ENCODE peak calls at places on chromosomes 11 and 22, in five cellular contexts. U, M, V, Q and S are unnamed samples.

GRCh38 chr11:70073881-70074371 is 4.2 kb upstream of the ANO1 start:
- DNase-seq in U (no peak), Q (no peak), V (no peak), M (no peak), S (no peak)

GRCh38 chr11:124069429-124070401 is 28.6 kb upstream of the OR10G7 start:
- DNase-seq in V (no peak), Q (peak; percentile 13), U (peak; percentile 13), M (peak; percentile 77), S (no peak)

GRCh38 chr11:102798012-102798746 is at the start of gene MMP1:
- DNase-seq in Q (no peak), M (no peak), U (no peak), V (no peak), S (no peak)

GRCh38 chr11:44324787-44325525 is 15.0 kb upstream of the ALX4 start:
- DNase-seq in Q (peak; percentile 6), V (no peak), U (no peak), M (no peak), S (no peak)

GRCh38 chr11:65069217-65069616 is 10.9 kb upstream of the NAALADL1 start:
- DNase-seq in U (no peak), M (no peak), Q (no peak), V (no peak), S (no peak)

GRCh38 chr22:49638788-49639187 is 188.9 kb downstream of the BRD1 start:
- DNase-seq in V (no peak), Q (peak; percentile 69), M (no peak), U (no peak), S (no peak)

GRCh38 chr11:96015911-96016565 is 92.1 kb upstream of the MTMR2 start:
- DNase-seq in M (no peak), V (no peak), Q (no peak), U (no peak), S (no peak)

GRCh38 chr22:38347181-38347943 is 30.1 kb upstream of the CSNK1E start:
- DNase-seq in V (no peak), U (no peak), Q (no peak), M (peak; percentile 51), S (no peak)

GRCh38 chr11:76654310-76654851 is 16.2 kb downstream of the LRRC32 start:
- DNase-seq in V (no peak), M (no peak), U (no peak), Q (no peak), S (no peak)

GRCh38 chr11:19087658-19088057 is 27.1 kb upstream of the MRGPRX2 start:
- DNase-seq in V (no peak), Q (no peak), U (no peak), M (no peak), S (no peak)

GRCh38 chr11:13674799-13675509 is 6.5 kb downstream of the FAR1 start:
- DNase-seq in V (no peak), Q (no peak), M (no peak), U (no peak), S (no peak)
- TF ChIP-seq POLR2AphosphoS5 in V (no peak), Q (no peak), M (no peak), U (no peak), S (no peak)

GRCh38 chr11:103898577-103899336 is 137.7 kb upstream of the DDI1 start:
- DNase-seq in Q (no peak), U (peak; percentile 56), V (no peak), M (no peak), S (no peak)

GRCh38 chr11:103894673-103895072 is 141.8 kb upstream of the DDI1 start:
- DNase-seq in U (no peak), M (no peak), Q (no peak), V (no peak), S (no peak)

GRCh38 chr11:103898065-103898464 is 138.4 kb upstream of the DDI1 start:
- DNase-seq in Q (no peak), V (no peak), U (peak; percentile 40), M (no peak), S (no peak)

GRCh38 chr11:103894034-103894433 is 142.4 kb upstream of the DDI1 start:
- DNase-seq in Q (no peak), V (no peak), M (no peak), U (no peak), S (no peak)

GRCh38 chr11:103897156-103897555 is 139.3 kb upstream of the DDI1 start:
- DNase-seq in Q (no peak), U (no peak), V (no peak), M (no peak), S (no peak)
- TF ChIP-seq POLR2AphosphoS5 in Q (no peak), U (no peak), V (no peak), M (no peak), S (no peak)

GRCh38 chr11:93340223-93340622 is 9.7 kb downstream of the DEUP1 start:
- DNase-seq in V (no peak), Q (no peak), M (no peak), U (no peak), S (no peak)
- TF ChIP-seq POLR2AphosphoS5 in V (no peak), Q (no peak), M (no peak), U (no peak), S (no peak)

DNA sequence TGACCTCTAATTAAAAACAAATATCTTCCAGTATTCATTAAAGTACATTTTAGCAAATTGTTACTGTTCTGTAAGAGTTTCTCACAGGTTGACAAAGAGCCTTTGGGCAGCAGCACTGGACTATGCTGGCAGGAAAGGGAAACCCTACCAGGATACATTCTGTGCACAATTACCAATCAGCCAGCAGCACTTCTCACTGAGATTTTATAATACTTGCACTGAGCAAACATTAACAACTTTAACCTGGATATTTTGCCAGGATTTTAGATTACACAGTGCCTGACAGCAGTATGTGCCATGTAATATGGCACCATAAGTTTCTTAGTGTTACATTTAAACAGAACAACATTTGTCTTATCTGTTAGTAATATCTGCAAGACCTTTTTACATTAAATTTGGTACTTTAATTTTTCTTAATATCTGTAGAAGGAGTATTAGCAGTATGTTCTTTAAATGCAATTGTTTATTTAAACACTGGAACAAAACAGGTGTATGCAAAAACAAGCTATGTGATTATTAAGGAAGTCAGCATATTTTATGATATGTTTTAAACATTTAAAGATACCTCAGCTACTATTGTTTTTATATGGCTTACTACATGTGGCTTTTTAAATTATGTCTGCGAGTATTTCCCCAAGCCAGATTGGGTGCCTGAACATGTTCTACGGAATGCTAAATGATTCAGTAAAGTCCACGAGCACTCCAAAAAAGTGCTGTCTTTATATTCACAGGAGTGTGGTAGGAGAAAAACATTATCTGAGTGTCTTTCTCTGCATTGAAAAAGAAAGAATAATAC is 699.0 kb upstream of the LUZP2 start:
- DNase-seq in Q (no peak), V (no peak), U (no peak), M (no peak), S (no peak)
- TF ChIP-seq POLR2AphosphoS5 in Q (no peak), V (no peak), U (no peak), M (no peak), S (no peak)

DNA sequence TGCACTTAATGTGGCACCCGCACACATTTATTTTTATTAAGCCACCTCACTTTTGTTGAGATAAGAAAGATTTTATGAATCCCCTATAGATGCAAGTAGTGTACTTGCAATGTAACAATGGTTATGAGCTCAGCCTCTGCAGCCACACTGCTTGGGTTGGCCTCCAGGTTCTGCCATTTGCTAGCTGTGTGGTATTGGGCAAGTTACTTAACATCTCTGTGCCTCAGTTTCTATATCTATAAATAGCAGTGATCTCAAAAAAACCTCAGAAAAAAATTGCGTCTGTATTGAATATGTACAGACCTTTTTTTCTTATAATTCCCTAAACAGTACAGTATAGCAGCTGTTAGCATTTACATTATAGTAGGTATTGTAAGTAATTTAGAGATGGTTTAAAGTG is 10.0 kb downstream of the CUL5 start:
- DNase-seq in V (no peak), U (no peak), Q (no peak), M (no peak), S (no peak)
- TF ChIP-seq POLR2AphosphoS5 in V (no peak), U (no peak), Q (no peak), M (no peak), S (no peak)

DNA sequence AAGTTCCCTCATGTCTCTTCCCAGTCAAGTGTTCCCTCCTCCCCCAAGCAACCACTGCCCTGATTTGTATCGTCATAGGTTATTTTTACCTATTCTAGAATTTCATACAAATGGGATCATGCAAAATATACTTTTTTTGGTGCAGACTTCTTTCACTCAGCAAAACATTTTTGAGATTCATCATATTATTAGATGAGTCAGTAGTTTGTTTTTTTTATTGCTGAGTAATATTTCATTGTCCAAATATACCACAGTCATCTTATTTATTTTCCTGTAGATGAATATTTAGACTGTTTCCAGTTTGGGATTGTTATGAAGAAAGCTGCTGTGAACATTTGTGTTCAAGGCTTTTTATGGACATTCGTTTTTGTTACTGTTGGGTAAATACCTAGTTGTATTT is 126.2 kb upstream of the SEZ6L start:
- DNase-seq in Q (no peak), M (no peak), V (no peak), U (no peak), S (no peak)
- TF ChIP-seq POLR2AphosphoS5 in Q (no peak), M (no peak), V (no peak), U (no peak), S (no peak)

GRCh38 chr11:34178422-34178821 is 73.0 kb downstream of the NAT10 start:
- DNase-seq in V (no peak), M (no peak), U (no peak), Q (no peak), S (no peak)

GRCh38 chr11:34176980-34177319 is 71.5 kb downstream of the NAT10 start:
- DNase-seq in Q (no peak), V (no peak), U (no peak), M (no peak), S (no peak)

GRCh38 chr11:34175284-34176019 is 70.0 kb downstream of the NAT10 start:
- DNase-seq in V (no peak), M (no peak), Q (no peak), U (no peak), S (no peak)

GRCh38 chr11:34173050-34173449 is 67.6 kb downstream of the NAT10 start:
- DNase-seq in M (no peak), Q (peak; percentile 67), V (no peak), U (no peak), S (no peak)

DNA sequence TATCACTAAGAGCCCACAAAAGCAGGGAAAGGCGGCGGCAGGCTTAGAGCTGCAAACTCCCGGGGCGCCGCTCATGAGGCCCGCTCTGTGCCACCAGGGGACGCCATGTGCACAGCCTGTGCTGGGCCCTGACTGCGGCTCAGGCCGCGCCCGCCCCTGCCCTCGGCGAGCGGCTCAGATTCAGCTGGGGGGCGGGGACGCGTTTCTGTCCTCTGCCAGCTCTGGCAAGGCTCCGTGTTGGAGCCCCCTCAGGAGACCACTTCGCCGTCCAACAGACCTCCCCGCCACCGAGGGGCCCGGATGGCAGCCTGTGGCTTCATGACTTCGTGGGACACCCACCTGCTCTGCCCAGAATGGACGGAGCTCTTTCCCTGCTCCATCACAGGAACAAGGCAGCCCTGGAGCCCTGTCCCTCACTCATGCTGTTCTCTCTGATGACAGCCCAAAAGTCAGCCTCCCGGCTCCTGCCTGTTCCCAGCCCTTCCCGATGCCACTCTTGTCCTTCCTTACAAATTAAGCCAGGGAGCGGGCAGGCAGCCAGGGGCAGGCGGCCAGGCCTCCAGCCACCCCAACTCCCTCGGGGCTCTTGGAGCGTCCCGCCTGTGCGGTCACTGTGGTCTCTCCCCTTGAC is 69.1 kb downstream of the NAT10 start:
- DNase-seq in V (peak; percentile 32), U (no peak), M (peak; percentile 92), Q (peak; percentile 94), S (peak; percentile 93)
- TF ChIP-seq POLR2AphosphoS5 in V (peak; percentile 49), U (no peak), M (no peak), Q (no peak), S (no peak)